ENCODE peak calls at places on chromosomes 7 and 10, in eight cellular contexts. Z is effector memory CD4-positive, alpha-beta T cell; F is anterior cingulate cortex; S is NCI-H524 treated with DMSO at 0.1 percent for 48 hours; K is stimulated activated CD8-positive, alpha-beta memory T cell treated with anti-CD3 and anti-CD28 coated beads, Interleukin-4, amount 100 ng/mL, for 48 hours; H is Karpas-422; A is cardiac fibroblast; X is MG63. W is an unnamed sample.

GRCh38 chr10:122246830-122247520 is 24.1 kb upstream of the BTBD16 start:
- DNase-seq in A (no peak), K (no peak), X (no peak), F (no peak), Z (no peak), H (no peak), S (no peak), W (no peak)

GRCh38 chr7:107253599-107253998 is 84.8 kb downstream of the HBP1 start:
- DNase-seq in A (no peak), Z (no peak), K (no peak), X (no peak), H (no peak), F (peak), S (no peak), W (no peak)

GRCh38 chr7:117673839-117674238 is 194.0 kb downstream of the CFTR start:
- DNase-seq in X (no peak), S (no peak), A (peak), H (peak), K (no peak), F (no peak), Z (no peak), W (peak)

GRCh38 chr7:101453617-101454016 is 90.9 kb downstream of the COL26A1 start:
- DNase-seq in K (no peak), Z (no peak), X (no peak), F (no peak), A (no peak), S (no peak), H (no peak), W (no peak)

GRCh38 chr10:128211064-128211504 is 84.9 kb upstream of the MKI67 start:
- DNase-seq in A (no peak), S (no peak), X (no peak), F (no peak), K (no peak), Z (no peak), H (no peak), W (no peak)

GRCh38 chr7:378551-379455 is 88.8 kb downstream of the FOXL3 start:
- DNase-seq in S (no peak), Z (no peak), A (no peak), K (no peak), F (no peak), X (no peak), H (no peak), W (peak)

GRCh38 chr7:137998250-137998649 is 3.6 kb downstream of the CREB3L2 start:
- DNase-seq in Z (no peak), S (no peak), F (no peak), A (no peak), X (no peak), H (no peak), K (no peak), W (no peak)

GRCh38 chr7:13860734-13861133 is 128.7 kb downstream of the ETV1 start:
- DNase-seq in X (no peak), K (no peak), H (no peak), F (no peak), S (no peak), A (no peak), Z (no peak), W (no peak)

GRCh38 chr7:76377186-76377918 is 18.6 kb upstream of the YWHAG start:
- DNase-seq in A (no peak), Z (no peak), F (no peak), K (no peak), X (no peak), S (no peak), H (peak), W (no peak)

GRCh38 chr10:53864850-53865249 is 936.2 kb downstream of the PCDH15 start:
- DNase-seq in S (no peak), A (no peak), H (no peak), Z (no peak), K (no peak), F (no peak), X (no peak), W (no peak)

GRCh38 chr10:88113657-88114272 is 250.3 kb downstream of the PTEN start:
- DNase-seq in Z (no peak), H (peak), S (no peak), X (peak), K (no peak), A (no peak), F (no peak), W (no peak)

GRCh38 chr7:13989944-13990295 is 454 bp upstream of the ETV1 start:
- DNase-seq in Z (no peak), X (no peak), S (no peak), A (no peak), H (no peak), F (no peak), K (no peak), W (no peak)

GRCh38 chr10:35561670-35562069 is 43.5 kb upstream of the GJD4 start:
- DNase-seq in K (no peak), H (no peak), S (no peak), F (no peak), A (no peak), X (no peak), Z (no peak), W (no peak)

GRCh38 chr7:129734400-129734799 is 122.9 kb downstream of the NRF1 start:
- DNase-seq in H (no peak), S (no peak), A (no peak), Z (no peak), F (no peak), K (no peak), X (no peak), W (no peak)

GRCh38 chr10:79079490-79080355 is 11.0 kb downstream of the ZMIZ1 start:
- DNase-seq in X (peak), A (peak), K (no peak), Z (no peak), F (no peak), H (no peak), S (no peak), W (no peak)

GRCh38 chr7:112056409-112056808 is 149.8 kb downstream of the DOCK4 start:
- DNase-seq in K (no peak), F (no peak), H (no peak), Z (no peak), X (no peak), A (peak), S (peak), W (peak)

GRCh38 chr7:137930616-137931015 is 71.3 kb downstream of the CREB3L2 start:
- DNase-seq in K (no peak), H (no peak), S (no peak), A (peak), X (peak), F (no peak), Z (no peak), W (no peak)

GRCh38 chr7:107694395-107694794 is 33.8 kb downstream of the SLC26A4 start:
- DNase-seq in K (no peak), A (peak), Z (no peak), S (no peak), H (no peak), X (no peak), F (peak), W (no peak)

GRCh38 chr10:104406715-104407517 is 53.3 kb downstream of the CFAP58 start:
- DNase-seq in S (no peak), K (no peak), Z (no peak), H (peak), F (no peak), A (peak), X (no peak), W (peak)

GRCh38 chr7:159064121-159064815 is 80.4 kb downstream of the VIPR2 start:
- DNase-seq in F (no peak), X (no peak), K (no peak), S (no peak), Z (no peak), H (no peak), A (no peak), W (no peak)

GRCh38 chr10:35089641-35090161 is 440 bp downstream of the CUL2 start:
- DNase-seq in H (peak), S (no peak), F (peak), Z (peak), A (peak), K (no peak), X (peak), W (peak)

GRCh38 chr7:22443370-22444180 is 56.4 kb downstream of the STEAP1B start:
- DNase-seq in H (no peak), X (no peak), S (no peak), A (no peak), K (no peak), F (no peak), Z (no peak), W (no peak)

GRCh38 chr7:135855836-135856235 is 107.2 kb upstream of the FAM180A start:
- DNase-seq in A (peak), X (no peak), Z (no peak), S (no peak), H (peak), K (no peak), F (no peak), W (no peak)

GRCh38 chr10:105681051-105681450 is 1040.0 kb downstream of the SORCS3 start:
- DNase-seq in X (no peak), Z (no peak), S (no peak), K (no peak), A (no peak), H (no peak), F (no peak), W (no peak)

GRCh38 chr7:68244411-68244810 is 1247.8 kb downstream of the TYW1 start:
- DNase-seq in X (no peak), F (no peak), H (peak), S (no peak), K (no peak), Z (no peak), A (no peak), W (no peak)

GRCh38 chr10:99852481-99853213 is 70.2 kb downstream of the ABCC2 start:
- DNase-seq in F (no peak), H (no peak), X (no peak), Z (no peak), K (no peak), S (no peak), A (peak), W (no peak)

GRCh38 chr10:95039281-95039680 is 30.0 kb downstream of the CYP2C8 start:
- DNase-seq in K (no peak), S (no peak), X (no peak), Z (no peak), F (no peak), H (no peak), A (no peak), W (no peak)

GRCh38 chr7:2631924-2632716 is at the start of gene TTYH3:
- DNase-seq in H (no peak), Z (no peak), F (no peak), K (no peak), S (no peak), A (no peak), X (no peak), W (no peak)

W was measured in GM13977.